ENCODE peak calls at places on chromosomes 12 and 14, in seven cellular contexts. U is GM20000, E is mesothelial cell of epicardium, Z is heart left ventricle, F is neural progenitor cell, C is cardiac fibroblast, M is omental fat pad. W is an unnamed sample.

GRCh38 chr14:88385212-88386101 is at the start of gene SPATA7:
- DNase-seq in U (peak), E (peak), Z (peak), F (peak), C (peak), M (peak), W (peak)

GRCh38 chr12:110538869-110539622 is 36.9 kb downstream of the RAD9B start:
- DNase-seq in U (no peak), E (no peak), Z (no peak), F (no peak), C (no peak), M (no peak), W (no peak)

GRCh38 chr14:64293976-64294671 is at the start of gene ESR2:
- DNase-seq in U (peak), E (peak), Z (peak), F (peak), C (peak), M (no peak), W (peak)

GRCh38 chr12:1533602-1534304 is 60.6 kb downstream of the FBXL14 start:
- DNase-seq in U (peak), E (no peak), Z (no peak), F (no peak), C (peak), M (no peak), W (no peak)

GRCh38 chr12:120856980-120857379 is 47.2 kb downstream of the SPPL3 start:
- DNase-seq in U (no peak), E (no peak), Z (no peak), F (no peak), C (peak), M (no peak), W (no peak)

GRCh38 chr14:70008457-70008856 is 129.2 kb downstream of the SMOC1 start:
- DNase-seq in U (no peak), E (no peak), Z (no peak), F (no peak), C (no peak), M (no peak), W (no peak)

GRCh38 chr14:33915682-33916081 is 35.2 kb downstream of the EGLN3 start:
- DNase-seq in U (no peak), E (no peak), Z (no peak), F (no peak), C (no peak), M (no peak), W (no peak)

GRCh38 chr14:35044939-35045797 is 904 bp upstream of the FAM177A1 start:
- DNase-seq in U (peak), E (no peak), Z (no peak), F (no peak), C (peak), M (no peak), W (no peak)

GRCh38 chr14:64639340-64639821 is 64.8 kb upstream of the PLEKHG3 start:
- DNase-seq in U (no peak), E (no peak), Z (no peak), F (peak), C (no peak), M (no peak), W (no peak)

GRCh38 chr12:19018302-19018980 is 111.1 kb upstream of the PLEKHA5 start:
- DNase-seq in U (no peak), E (no peak), Z (no peak), F (no peak), C (peak), M (no peak), W (no peak)

DNA sequence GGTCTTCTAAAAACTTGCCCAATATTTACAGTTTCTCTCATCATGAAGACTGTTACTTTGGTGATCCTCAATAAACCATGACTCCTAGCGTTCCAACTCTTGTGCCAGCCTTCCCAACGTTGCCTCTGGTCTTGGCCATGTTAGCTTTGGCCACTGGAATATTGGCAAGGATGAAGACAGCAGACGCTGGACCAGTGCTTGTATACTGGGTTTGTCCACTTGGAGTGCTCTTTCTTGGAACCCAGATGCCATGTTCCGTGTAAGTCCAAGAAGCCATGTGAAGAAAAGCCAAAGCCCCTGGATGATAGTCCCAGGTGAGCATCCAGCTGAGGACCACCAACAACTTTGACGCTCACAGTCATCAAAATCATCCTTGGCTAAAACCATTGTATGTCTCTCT is 379.6 kb downstream of the NUAK1 start:
- DNase-seq in U (no peak), E (no peak), Z (no peak), F (no peak), C (no peak), M (no peak), W (no peak)
- TF ChIP-seq CTCF in U (no peak), E (no peak), Z (no peak), F (no peak), C (no peak), M (no peak), W (no peak)

GRCh38 chr14:92382677-92383076 is 59.7 kb downstream of the SLC24A4 start:
- DNase-seq in U (no peak), E (no peak), Z (no peak), F (peak), C (peak), M (no peak), W (no peak)
- TF ChIP-seq CTCF in U (no peak), E (no peak), Z (peak), F (peak), C (peak), M (no peak), W (no peak)

DNA sequence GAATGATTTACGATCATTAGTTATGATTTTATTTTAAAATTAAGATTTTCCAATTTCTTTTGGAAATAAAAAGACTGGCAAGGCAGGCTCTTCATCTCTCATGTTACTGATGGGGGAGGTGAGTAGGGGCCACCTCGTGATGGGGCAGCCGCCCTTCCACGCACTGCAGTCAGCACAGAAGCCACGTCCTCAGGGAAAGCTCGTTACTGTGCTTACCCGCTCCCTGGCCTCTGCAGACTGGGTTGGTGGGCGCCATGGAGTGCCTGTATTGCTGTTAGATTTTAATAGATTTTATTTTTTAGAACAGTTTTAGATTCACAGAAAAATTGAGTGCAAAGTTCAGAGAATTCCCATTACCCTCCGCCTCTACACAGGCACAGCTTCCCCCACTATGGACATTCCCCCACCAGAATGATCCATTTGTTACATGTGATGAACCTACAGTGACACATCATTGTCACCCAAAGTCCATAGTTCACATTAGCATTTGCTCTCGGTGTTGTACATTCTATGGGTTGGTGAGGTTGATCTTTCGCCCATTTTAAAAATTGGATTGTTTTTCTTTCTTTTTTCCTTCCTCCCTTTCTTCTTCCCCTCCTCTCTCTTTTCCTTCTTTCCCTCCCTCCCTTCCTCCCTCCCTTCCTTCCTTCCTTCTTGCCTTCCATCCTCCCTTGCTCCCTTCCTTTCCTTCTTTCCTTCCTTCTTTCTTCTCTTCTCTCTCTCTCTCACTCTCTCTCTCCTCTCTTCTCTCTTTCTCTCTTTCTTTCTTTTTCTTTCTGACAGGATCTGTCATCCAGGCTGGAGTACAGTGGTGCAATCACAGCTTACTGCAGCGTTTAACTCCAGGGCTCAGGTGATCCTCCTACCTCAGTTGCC is 30.7 kb downstream of the ADGRD1 start:
- DNase-seq in U (no peak), E (no peak), Z (no peak), F (no peak), C (no peak), M (no peak), W (no peak)
- TF ChIP-seq CTCF in U (no peak), E (no peak), Z (no peak), F (no peak), C (no peak), M (no peak), W (no peak)

GRCh38 chr14:66396165-66396564 is 90.0 kb upstream of the CCDC196 start:
- DNase-seq in U (no peak), E (no peak), Z (no peak), F (no peak), C (no peak), M (no peak), W (no peak)

GRCh38 chr14:66398437-66398836 is 87.7 kb upstream of the CCDC196 start:
- DNase-seq in U (no peak), E (no peak), Z (no peak), F (no peak), C (no peak), M (no peak), W (no peak)

GRCh38 chr14:66395300-66395699 is 90.9 kb upstream of the CCDC196 start:
- DNase-seq in U (peak), E (no peak), Z (no peak), F (no peak), C (no peak), M (no peak), W (no peak)
- TF ChIP-seq CTCF in U (no peak), E (no peak), Z (no peak), F (peak), C (no peak), M (no peak), W (no peak)

DNA sequence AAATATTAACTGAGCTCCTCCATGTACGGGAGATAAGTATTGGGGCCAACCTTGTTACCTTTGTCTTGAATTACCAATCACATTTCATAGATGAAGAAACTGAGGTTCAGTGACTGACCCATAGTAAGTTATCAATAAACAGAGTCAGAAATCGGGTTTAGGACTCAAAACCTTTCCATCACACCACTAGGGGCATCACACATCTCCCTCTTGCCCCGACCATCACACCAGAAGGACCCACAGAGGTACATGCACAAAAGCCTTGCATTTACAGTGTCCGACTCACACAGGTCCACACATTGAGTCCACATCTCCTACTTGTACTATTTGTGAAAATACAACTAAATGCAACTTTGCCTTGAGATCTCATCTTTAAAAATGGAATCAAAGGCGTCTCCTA is 29.4 kb downstream of the KCNA5 start:
- DNase-seq in U (no peak), E (no peak), Z (no peak), F (no peak), C (no peak), M (no peak), W (no peak)
- TF ChIP-seq CTCF in U (no peak), E (no peak), Z (no peak), F (no peak), C (no peak), M (no peak), W (no peak)

GRCh38 chr12:67018105-67018504 is 251.1 kb upstream of the CAND1 start:
- DNase-seq in U (no peak), E (no peak), Z (no peak), F (peak), C (no peak), M (no peak), W (no peak)
- TF ChIP-seq CTCF in U (no peak), E (no peak), Z (no peak), F (peak), C (no peak), M (no peak), W (no peak)

GRCh38 chr12:56315256-56315625 is 547 bp downstream of the CNPY2 start:
- DNase-seq in U (no peak), E (peak), Z (no peak), F (peak), C (no peak), M (no peak), W (no peak)

GRCh38 chr12:56311003-56311402 is 4.8 kb downstream of the CNPY2 start:
- DNase-seq in U (no peak), E (no peak), Z (no peak), F (no peak), C (no peak), M (no peak), W (no peak)

GRCh38 chr12:56321027-56321426 is 5.2 kb upstream of the CNPY2 start:
- DNase-seq in U (no peak), E (no peak), Z (no peak), F (no peak), C (peak), M (no peak), W (no peak)

GRCh38 chr12:56317675-56318074 is 1.9 kb upstream of the CNPY2 start:
- DNase-seq in U (no peak), E (no peak), Z (no peak), F (peak), C (no peak), M (no peak), W (no peak)

GRCh38 chr12:56315626-56316473 is at the start of gene CNPY2:
- DNase-seq in U (peak), E (peak), Z (peak), F (peak), C (peak), M (peak), W (peak)
- TF ChIP-seq CTCF in U (no peak), E (no peak), Z (peak), F (peak), C (peak), M (no peak), W (peak)

DNA sequence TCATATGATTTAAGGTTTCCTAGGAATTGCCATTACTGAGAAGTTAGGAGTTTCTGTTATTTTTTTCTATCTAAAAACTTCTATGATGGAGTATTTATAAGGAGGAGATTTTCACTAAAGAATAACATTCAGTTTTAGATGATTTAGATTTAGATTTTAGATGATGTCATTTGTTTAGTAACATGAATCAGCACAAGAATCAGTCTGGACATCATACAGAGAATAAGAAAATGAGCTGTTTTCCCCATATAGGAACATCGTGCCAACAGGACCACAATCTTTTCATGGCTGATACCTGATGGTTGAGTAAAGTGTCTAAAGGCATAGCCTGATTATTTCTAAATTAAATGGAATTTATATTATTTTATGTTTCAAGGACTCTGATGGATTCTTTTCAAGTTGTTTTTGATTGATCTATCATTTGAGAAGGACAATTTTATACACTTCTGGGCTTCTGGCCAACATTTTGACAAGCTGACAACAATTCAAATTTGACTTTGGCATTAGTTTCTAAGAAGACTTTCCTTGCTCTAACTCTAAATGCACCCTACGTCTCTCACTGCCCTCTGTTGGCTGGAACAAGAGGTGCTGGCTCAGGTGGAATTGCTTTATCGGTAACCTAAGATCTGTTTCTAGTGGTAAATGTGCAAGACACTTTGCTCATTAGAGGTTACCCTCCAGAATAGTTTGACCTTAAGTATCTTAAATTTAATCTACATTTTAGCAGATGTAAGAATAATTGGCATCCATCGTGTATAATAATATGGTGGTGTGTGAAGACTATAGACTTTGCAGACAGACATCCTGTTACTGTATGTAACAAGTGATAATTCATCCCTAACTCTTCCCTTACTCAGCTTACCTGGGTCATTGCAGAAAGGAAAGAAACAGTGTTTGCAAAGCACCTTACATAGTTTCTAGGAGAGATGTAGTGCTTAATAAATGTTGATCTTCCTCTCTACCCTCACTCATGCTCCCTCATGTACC is 42.8 kb upstream of the CPSF6 start:
- DNase-seq in U (no peak), E (no peak), Z (no peak), F (no peak), C (peak), M (no peak), W (no peak)
- TF ChIP-seq CTCF in U (no peak), E (no peak), Z (no peak), F (no peak), C (peak), M (no peak), W (no peak)

W was measured in thyroid gland.